ENCODE peak calls at places on chromosomes 4 and X, in six cellular contexts. W is stomach, C is heart left ventricle, P is NB4, A is ovary, E is thyroid gland. X is an unnamed sample.
A peak's percentile ranks its signal among the peaks of the same experiment; 100 is the strongest.

GRCh38 chr4:77776182-77777134 is 42.7 kb downstream of the CNOT6L start:
- DNase-seq in W (no peak), C (no peak), P (no peak), A (no peak), E (no peak), X (no peak)

GRCh38 chr4:85419103-85419502 is 55.8 kb upstream of the ARHGAP24 start:
- DNase-seq in W (no peak), C (no peak), P (no peak), A (no peak), E (no peak), X (no peak)

GRCh38 chrX:10401239-10401638 is 219.1 kb downstream of the MID1 start:
- DNase-seq in W (no peak), C (no peak), P (peak; percentile 2), A (no peak), E (no peak), X (no peak)

GRCh38 chr4:151455212-151455611 is 46.2 kb downstream of the FHIP1A start:
- DNase-seq in W (no peak), C (no peak), P (no peak), A (no peak), E (no peak), X (no peak)

GRCh38 chrX:110374544-110374943 is 15.9 kb downstream of the RTL9 start:
- DNase-seq in W (no peak), C (no peak), P (no peak), A (no peak), E (no peak), X (no peak)

GRCh38 chrX:80022363-80023031 is 7.9 kb downstream of the TBX22 start:
- DNase-seq in W (no peak), C (no peak), P (no peak), A (no peak), E (peak; percentile 30), X (no peak)

GRCh38 chr4:27112587-27112986 is 251.9 kb downstream of the STIM2 start:
- DNase-seq in W (no peak), C (no peak), P (no peak), A (no peak), E (no peak), X (no peak)

GRCh38 chr4:133270021-133270570 is 121.0 kb downstream of the PCDH10 start:
- DNase-seq in W (no peak), C (no peak), P (no peak), A (no peak), E (no peak), X (no peak)

GRCh38 chr4:40121515-40121914 is 64.9 kb downstream of the N4BP2 start:
- DNase-seq in W (no peak), C (no peak), P (peak; percentile 90), A (no peak), E (no peak), X (no peak)

GRCh38 chr4:165518024-165518616 is 139.3 kb downstream of the CPE start:
- DNase-seq in W (no peak), C (no peak), P (no peak), A (no peak), E (no peak), X (no peak)

GRCh38 chr4:6180841-6181631 is 19.3 kb downstream of the JAKMIP1 start:
- DNase-seq in W (no peak), C (no peak), P (no peak), A (no peak), E (no peak), X (no peak)
- TF ChIP-seq POLR2A in W (no peak), C (no peak), P (no peak), A (no peak), E (no peak), X (no peak)

GRCh38 chrX:15737957-15738685 is at the start of gene CA5B:
- DNase-seq in W (peak; percentile 98), C (peak; percentile 93), P (peak; percentile 1), A (peak; percentile 95), E (peak; percentile 90), X (peak; percentile 99)
- TF ChIP-seq POLR2A in W (no peak), C (peak; percentile 1), P (no peak), A (no peak), E (peak; percentile 54), X (no peak)

GRCh38 chr4:5463361-5463760 is 245.0 kb downstream of the EVC2 start:
- DNase-seq in W (no peak), C (no peak), P (no peak), A (no peak), E (no peak), X (no peak)
- TF ChIP-seq POLR2A in W (no peak), C (no peak), P (no peak), A (no peak), E (no peak), X (no peak)

GRCh38 chr4:105462610-105463009 is 11.3 kb downstream of the PPA2 start:
- DNase-seq in W (no peak), C (no peak), P (peak; percentile 38), A (no peak), E (no peak), X (no peak)

GRCh38 chr4:105462042-105462421 is 11.8 kb downstream of the PPA2 start:
- DNase-seq in W (no peak), C (no peak), P (peak; percentile 20), A (no peak), E (no peak), X (no peak)

GRCh38 chr4:105461221-105462041 is 12.4 kb downstream of the PPA2 start:
- DNase-seq in W (peak; percentile 42), C (no peak), P (peak; percentile 94), A (no peak), E (no peak), X (no peak)

GRCh38 chr4:105471566-105472176 is 2.2 kb downstream of the PPA2 start:
- DNase-seq in W (peak; percentile 74), C (peak; percentile 53), P (peak; percentile 85), A (no peak), E (peak; percentile 66), X (no peak)

DNA sequence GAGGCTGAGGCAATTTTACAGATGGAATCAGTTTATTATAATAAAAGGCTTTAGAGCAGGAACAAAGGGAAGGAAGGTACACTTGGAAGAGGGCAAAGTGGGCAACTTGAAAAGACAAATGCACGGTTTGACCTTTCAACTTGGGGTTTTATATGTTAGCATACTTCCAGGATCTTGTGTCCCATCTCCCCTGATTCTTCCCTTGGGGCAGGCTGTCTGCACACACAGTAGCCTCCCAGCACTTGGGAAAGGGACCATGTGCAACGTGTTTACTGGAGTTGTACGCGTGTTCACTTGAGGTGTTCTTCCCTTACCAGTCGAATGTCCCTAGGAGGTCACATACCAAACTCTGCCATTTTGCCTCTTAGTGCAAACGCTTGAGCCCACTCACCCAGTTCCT is 7.3 kb downstream of the PPA2 start:
- DNase-seq in W (no peak), C (no peak), P (no peak), A (no peak), E (no peak), X (no peak)
- TF ChIP-seq POLR2A in W (no peak), C (no peak), P (no peak), A (no peak), E (no peak), X (no peak)